ENCODE peak calls at places on chromosomes 4 and X, in eight cellular contexts. One of them, this sample, is unnamed.

GRCh38 chr4:189001283-189001970 is 862.2 kb downstream of the TRIML1 start:
- DNase-seq in T-helper 9 cell: no peak
- DNase-seq in kidney epithelial cell: no peak
- DNase-seq in ecto neural progenitor cell: no peak
- DNase-seq in progenitor cell of endocrine pancreas: no peak
- DNase-seq in A549: no peak
- DNase-seq in neuronal stem cell: no peak
- DNase-seq in upper lobe of right lung: no peak
- DNase-seq in this sample: no peak

GRCh38 chr4:68599150-68599549 is 23.0 kb upstream of the UGT2B17 start:
- DNase-seq in T-helper 9 cell: no peak
- DNase-seq in kidney epithelial cell: no peak
- DNase-seq in ecto neural progenitor cell: no peak
- DNase-seq in progenitor cell of endocrine pancreas: no peak
- DNase-seq in A549: no peak
- DNase-seq in neuronal stem cell: no peak
- DNase-seq in upper lobe of right lung: no peak
- DNase-seq in this sample: no peak

GRCh38 chr4:80173387-80173786 is 23.9 kb upstream of the PRDM8 start:
- DNase-seq in T-helper 9 cell: peak
- DNase-seq in kidney epithelial cell: peak
- DNase-seq in ecto neural progenitor cell: no peak
- DNase-seq in progenitor cell of endocrine pancreas: no peak
- DNase-seq in A549: no peak
- DNase-seq in neuronal stem cell: no peak
- DNase-seq in upper lobe of right lung: no peak
- DNase-seq in this sample: no peak

GRCh38 chr4:68433582-68433981 is 13.7 kb upstream of the TMPRSS11E start:
- DNase-seq in T-helper 9 cell: no peak
- DNase-seq in kidney epithelial cell: no peak
- DNase-seq in ecto neural progenitor cell: no peak
- DNase-seq in progenitor cell of endocrine pancreas: no peak
- DNase-seq in A549: no peak
- DNase-seq in neuronal stem cell: no peak
- DNase-seq in upper lobe of right lung: no peak
- DNase-seq in this sample: no peak

GRCh38 chrX:150849486-150849885 is 49.0 kb downstream of the CD99L2 start:
- DNase-seq in T-helper 9 cell: no peak
- DNase-seq in kidney epithelial cell: no peak
- DNase-seq in ecto neural progenitor cell: no peak
- DNase-seq in progenitor cell of endocrine pancreas: no peak
- DNase-seq in A549: no peak
- DNase-seq in neuronal stem cell: no peak
- DNase-seq in upper lobe of right lung: no peak
- DNase-seq in this sample: no peak

GRCh38 chr4:76498550-76498949 is 63.5 kb downstream of the SHROOM3 start:
- DNase-seq in T-helper 9 cell: no peak
- DNase-seq in kidney epithelial cell: no peak
- DNase-seq in ecto neural progenitor cell: no peak
- DNase-seq in progenitor cell of endocrine pancreas: no peak
- DNase-seq in A549: no peak
- DNase-seq in neuronal stem cell: no peak
- DNase-seq in upper lobe of right lung: no peak
- DNase-seq in this sample: no peak

GRCh38 chr4:138235419-138235952 is 6.7 kb downstream of the SLC7A11 start:
- DNase-seq in T-helper 9 cell: no peak
- DNase-seq in kidney epithelial cell: peak
- DNase-seq in ecto neural progenitor cell: no peak
- DNase-seq in progenitor cell of endocrine pancreas: no peak
- DNase-seq in A549: peak
- DNase-seq in neuronal stem cell: no peak
- DNase-seq in upper lobe of right lung: no peak
- DNase-seq in this sample: no peak

GRCh38 chr4:5710962-5711478 is at the start of gene EVC:
- DNase-seq in T-helper 9 cell: no peak
- DNase-seq in kidney epithelial cell: peak
- DNase-seq in ecto neural progenitor cell: peak
- DNase-seq in progenitor cell of endocrine pancreas: peak
- DNase-seq in A549: peak
- DNase-seq in neuronal stem cell: peak
- DNase-seq in upper lobe of right lung: peak
- DNase-seq in this sample: no peak

GRCh38 chr4:4302001-4302400 is 11.9 kb downstream of the ZBTB49 start:
- DNase-seq in T-helper 9 cell: no peak
- DNase-seq in kidney epithelial cell: no peak
- DNase-seq in ecto neural progenitor cell: no peak
- DNase-seq in progenitor cell of endocrine pancreas: no peak
- DNase-seq in A549: no peak
- DNase-seq in neuronal stem cell: no peak
- DNase-seq in upper lobe of right lung: no peak
- DNase-seq in this sample: no peak

This sample was measured in NCI-H1092.